ENCODE peak calls at places on chromosome 17, in seven cellular contexts. H is kidney epithelial cell, I is MM.1S, D is HFF-Myc, K is Peyer's patch, E is A549, L is heart right ventricle. U is an unnamed sample.

GRCh38 chr17:34798581-34798980 is 162.7 kb downstream of the CCT6B start:
- DNase-seq in L (no peak), E (no peak), I (no peak), D (no peak), H (no peak), K (no peak), U (no peak)

GRCh38 chr17:17758443-17758842 is 77.2 kb downstream of the RAI1 start:
- DNase-seq in L (no peak), E (no peak), K (no peak), H (no peak), D (no peak), I (no peak), U (no peak)

GRCh38 chr17:21299981-21300600 is 15.6 kb downstream of the MAP2K3 start:
- DNase-seq in E (no peak), H (no peak), L (no peak), D (no peak), I (no peak), K (no peak), U (no peak)

GRCh38 chr17:7997186-7997585 is 5.2 kb upstream of the GUCY2D start:
- DNase-seq in D (no peak), I (peak), E (peak), K (peak), L (peak), H (no peak), U (peak)

GRCh38 chr17:8151120-8151640 is 1.0 kb downstream of the PER1 start:
- DNase-seq in E (no peak), K (peak), L (peak), H (no peak), I (peak), D (no peak), U (peak)

GRCh38 chr17:50766222-50767023 is 895 bp downstream of the ANKRD40CL start:
- DNase-seq in H (no peak), D (no peak), L (no peak), I (no peak), E (no peak), K (no peak), U (no peak)

GRCh38 chr17:67477687-67478086 is 100.6 kb downstream of the PITPNC1 start:
- DNase-seq in I (no peak), D (no peak), E (no peak), L (no peak), K (peak), H (no peak), U (no peak)

GRCh38 chr17:38982858-38983746 is 15.9 kb upstream of the FBXO47 start:
- DNase-seq in I (peak), K (peak), L (no peak), D (no peak), E (peak), H (no peak), U (peak)

GRCh38 chr17:16298140-16298662 is 55.1 kb downstream of the CENPV start:
- DNase-seq in D (no peak), I (no peak), E (no peak), H (no peak), L (no peak), K (no peak), U (no peak)

GRCh38 chr17:28325221-28325620 is 6.2 kb downstream of the TMEM97 start:
- DNase-seq in L (no peak), K (peak), E (no peak), H (no peak), D (no peak), I (no peak), U (no peak)

GRCh38 chr17:28327031-28327607 is 8.1 kb downstream of the TMEM97 start:
- DNase-seq in K (peak), D (no peak), L (no peak), I (no peak), E (no peak), H (no peak), U (no peak)

GRCh38 chr17:28324272-28324745 is 5.3 kb downstream of the TMEM97 start:
- DNase-seq in E (no peak), I (no peak), H (no peak), L (no peak), K (peak), D (no peak), U (no peak)

GRCh38 chr17:28326114-28326513 is 7.1 kb downstream of the TMEM97 start:
- DNase-seq in E (no peak), L (no peak), H (no peak), I (no peak), D (no peak), K (peak), U (no peak)

GRCh38 chr17:28324776-28325175 is 5.8 kb downstream of the TMEM97 start:
- DNase-seq in K (no peak), D (no peak), H (no peak), L (no peak), E (no peak), I (no peak), U (no peak)
- H3K4me3 ChIP-seq in K (no peak), D (no peak), H (no peak), L (no peak), E (no peak), I (no peak), U (no peak)

DNA sequence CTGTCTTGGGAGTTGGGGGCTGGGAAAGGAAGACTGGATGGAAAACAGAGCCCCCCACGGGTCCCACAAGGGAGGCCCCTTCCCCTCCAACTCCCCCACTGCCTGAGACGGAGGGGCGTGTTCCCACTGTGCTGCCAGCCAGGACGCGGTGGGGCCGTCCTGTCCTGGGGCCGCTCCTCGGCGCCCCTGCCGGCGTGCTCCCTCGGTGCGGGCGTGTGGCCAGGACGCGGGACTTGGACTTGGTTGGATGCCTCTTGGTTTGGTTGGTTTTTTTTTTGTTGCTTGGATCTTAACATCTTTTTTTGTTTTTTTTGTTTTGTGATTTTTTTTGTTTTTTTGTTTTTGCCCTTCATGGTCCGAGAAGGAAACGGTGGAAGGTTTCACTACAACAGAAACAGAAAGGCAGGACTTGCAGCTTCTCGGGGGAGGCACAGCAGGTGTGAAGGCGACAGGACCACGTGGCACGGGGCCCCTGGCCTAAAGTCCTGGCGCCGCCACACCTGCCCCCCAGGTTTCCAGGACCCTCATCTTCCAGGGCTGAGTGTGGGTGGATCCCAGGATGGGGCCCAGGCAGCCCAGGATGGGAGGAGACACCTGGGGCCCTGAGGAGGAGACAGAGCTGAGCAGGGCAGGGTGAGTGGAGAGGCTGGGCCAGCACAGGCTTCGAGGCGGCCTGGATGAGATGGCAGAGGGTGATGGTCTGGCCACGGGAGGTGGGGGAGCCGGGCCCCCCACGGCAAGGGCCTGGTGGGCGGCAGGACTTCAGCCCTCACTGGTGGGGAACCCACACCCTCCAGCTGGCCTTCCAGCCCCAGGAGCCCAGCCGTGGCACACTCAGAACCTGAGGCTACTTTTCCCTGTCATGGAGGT is 16.1 kb downstream of the ENGASE start:
- DNase-seq in H (no peak), I (peak), K (no peak), D (no peak), E (no peak), L (no peak), U (peak)
- TF ChIP-seq CTCF in H (peak), I (peak), K (peak), D (peak), E (no peak), L (no peak), U (peak)

GRCh38 chr17:81564778-81565177 is 12.6 kb upstream of the FAAP100 start:
- DNase-seq in L (no peak), D (no peak), I (no peak), E (no peak), K (no peak), H (no peak), U (no peak)

GRCh38 chr17:81565231-81565630 is 13.1 kb upstream of the FAAP100 start:
- DNase-seq in L (no peak), D (no peak), H (no peak), K (no peak), E (no peak), I (no peak), U (no peak)

GRCh38 chr17:81566461-81567126 is 14.4 kb upstream of the FAAP100 start:
- DNase-seq in D (peak), E (peak), H (peak), L (peak), I (no peak), K (no peak), U (peak)

GRCh38 chr17:81568416-81568815 is 16.3 kb upstream of the FAAP100 start:
- DNase-seq in D (no peak), K (no peak), L (no peak), H (no peak), E (no peak), I (no peak), U (no peak)

GRCh38 chr17:81567191-81567590 is 15.0 kb upstream of the FAAP100 start:
- DNase-seq in I (no peak), L (no peak), H (no peak), D (no peak), E (no peak), K (no peak), U (no peak)
- H3K4me3 ChIP-seq in I (no peak), L (no peak), H (no peak), D (peak), E (peak), K (no peak), U (peak)

GRCh38 chr17:3740611-3741073 is 16.9 kb downstream of the HASPIN start:
- DNase-seq in I (no peak), D (no peak), E (no peak), H (no peak), L (no peak), K (peak), U (no peak)
- TF ChIP-seq CTCF in I (no peak), D (no peak), E (no peak), H (no peak), L (no peak), K (no peak), U (no peak)

DNA sequence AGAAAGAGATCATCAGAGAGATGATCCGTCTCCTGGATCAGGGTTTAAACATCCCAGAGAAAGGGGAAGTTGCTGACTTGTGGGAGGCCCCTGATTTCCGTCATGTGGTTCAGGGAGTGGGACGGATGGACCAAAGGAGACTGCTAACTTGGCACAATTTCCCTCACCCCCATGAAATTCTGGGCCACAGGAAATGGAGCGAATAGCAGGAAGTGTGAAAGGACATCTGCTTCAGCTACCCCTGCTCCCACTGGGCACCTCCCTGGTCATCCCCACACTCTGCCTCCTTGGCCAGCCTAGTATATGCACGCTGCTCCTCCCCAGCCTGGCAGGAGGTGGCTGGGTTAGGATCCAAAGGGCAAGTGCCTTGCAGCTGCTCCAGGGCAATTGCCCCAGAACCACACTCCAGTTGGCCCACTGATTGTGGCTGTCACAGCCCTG is 1.3 kb downstream of the ARRB2 start:
- DNase-seq in K (peak), H (no peak), L (no peak), D (no peak), I (no peak), E (no peak), U (no peak)
- H3K4me3 ChIP-seq in K (peak), H (no peak), L (no peak), D (peak), I (no peak), E (peak), U (no peak)

GRCh38 chr17:81381632-81382577 is 13.4 kb upstream of the BAHCC1 start:
- DNase-seq in E (no peak), L (no peak), H (no peak), K (no peak), D (no peak), I (no peak), U (no peak)
- TF ChIP-seq CTCF in E (no peak), L (no peak), H (no peak), K (no peak), D (no peak), I (no peak), U (no peak)

GRCh38 chr17:19876524-19877161 is 8.9 kb upstream of the ULK2 start:
- DNase-seq in D (no peak), H (no peak), L (peak), K (peak), E (no peak), I (no peak), U (no peak)

GRCh38 chr17:19886116-19886515 is 18.4 kb upstream of the ULK2 start:
- DNase-seq in H (no peak), K (no peak), E (no peak), I (no peak), D (no peak), L (no peak), U (no peak)

GRCh38 chr17:19877546-19877945 is 9.8 kb upstream of the ULK2 start:
- DNase-seq in E (no peak), K (no peak), L (no peak), D (no peak), H (no peak), I (no peak), U (no peak)

GRCh38 chr17:19883537-19884215 is 15.9 kb upstream of the ULK2 start:
- DNase-seq in D (no peak), L (no peak), H (no peak), I (no peak), K (no peak), E (no peak), U (peak)

GRCh38 chr17:19880393-19880792 is 12.7 kb upstream of the ULK2 start:
- DNase-seq in D (no peak), E (no peak), K (no peak), I (no peak), H (no peak), L (no peak), U (peak)
- H3K4me3 ChIP-seq in D (no peak), E (no peak), K (no peak), I (no peak), H (no peak), L (no peak), U (no peak)

DNA sequence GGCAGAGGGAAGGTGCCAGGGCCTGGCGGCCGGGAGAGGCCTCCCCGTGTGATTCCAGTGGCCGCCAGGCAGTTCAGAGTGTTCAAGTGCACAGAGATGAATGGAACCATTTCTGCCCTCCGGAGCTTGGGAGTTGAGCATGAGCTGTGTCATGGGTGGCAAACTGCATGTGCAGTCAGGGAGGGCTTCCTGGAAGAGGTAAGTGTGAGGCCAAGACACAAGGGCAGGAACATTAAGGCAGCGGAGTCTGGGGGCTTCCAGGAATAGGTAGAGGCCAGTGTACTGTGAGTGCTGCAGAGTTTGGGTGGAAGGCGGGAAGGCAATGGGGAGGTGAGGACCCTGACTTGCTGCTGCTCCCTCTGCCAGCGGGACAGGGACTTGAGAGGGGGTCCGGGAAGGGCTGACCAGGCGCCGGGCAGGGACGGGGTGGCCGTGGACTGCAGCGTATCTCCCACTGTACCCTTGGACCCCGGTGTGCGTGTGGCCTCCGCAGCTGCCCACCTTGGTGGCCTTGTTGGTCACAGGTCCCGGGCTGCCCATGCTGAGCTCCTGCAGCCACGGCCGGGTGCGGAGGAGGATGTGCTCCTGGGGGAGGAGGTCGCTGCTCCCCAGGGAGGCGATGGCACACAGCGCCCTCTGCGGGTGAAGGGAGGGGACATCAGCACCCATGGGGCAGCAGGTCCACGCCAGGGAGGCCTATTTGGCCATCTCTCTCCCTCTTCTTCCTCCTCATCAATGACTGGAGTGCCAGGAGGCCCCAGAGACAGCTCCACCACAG is 7.5 kb upstream of the CEP131 start:
- DNase-seq in D (no peak), L (no peak), E (peak), I (no peak), K (no peak), H (no peak), U (no peak)
- TF ChIP-seq CTCF in D (peak), L (peak), E (peak), I (peak), K (no peak), H (peak), U (peak)

GRCh38 chr17:64447526-64447925 is 1.4 kb upstream of the MILR1 start:
- DNase-seq in L (no peak), E (no peak), H (no peak), D (no peak), I (no peak), K (no peak), U (no peak)

GRCh38 chr17:64448665-64449512 is at the start of gene MILR1:
- DNase-seq in H (no peak), I (peak), K (peak), E (peak), D (peak), L (no peak), U (peak)

DNA sequence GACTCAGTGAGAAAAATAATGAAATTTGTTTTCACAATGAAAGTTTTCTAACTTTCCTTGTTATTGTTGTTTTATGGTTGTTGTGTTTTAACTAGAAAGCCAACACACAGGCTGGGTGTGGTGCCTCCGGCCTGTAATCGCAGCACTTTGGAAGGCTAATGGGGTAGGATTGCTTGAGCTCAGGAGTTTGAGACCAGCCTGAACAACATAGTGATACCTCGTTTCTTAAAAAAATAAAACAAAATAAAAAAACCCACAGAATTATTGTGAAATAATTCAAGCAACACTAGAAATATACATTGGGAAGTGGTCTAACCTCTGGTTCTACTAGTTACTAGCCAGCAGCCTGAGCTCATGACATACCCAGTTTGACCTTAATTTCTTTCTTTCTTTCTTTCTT is 630 bp downstream of the MILR1 start:
- DNase-seq in E (no peak), L (no peak), I (no peak), K (no peak), H (no peak), D (no peak), U (peak)
- H3K4me3 ChIP-seq in E (no peak), L (no peak), I (no peak), K (no peak), H (no peak), D (no peak), U (peak)

DNA sequence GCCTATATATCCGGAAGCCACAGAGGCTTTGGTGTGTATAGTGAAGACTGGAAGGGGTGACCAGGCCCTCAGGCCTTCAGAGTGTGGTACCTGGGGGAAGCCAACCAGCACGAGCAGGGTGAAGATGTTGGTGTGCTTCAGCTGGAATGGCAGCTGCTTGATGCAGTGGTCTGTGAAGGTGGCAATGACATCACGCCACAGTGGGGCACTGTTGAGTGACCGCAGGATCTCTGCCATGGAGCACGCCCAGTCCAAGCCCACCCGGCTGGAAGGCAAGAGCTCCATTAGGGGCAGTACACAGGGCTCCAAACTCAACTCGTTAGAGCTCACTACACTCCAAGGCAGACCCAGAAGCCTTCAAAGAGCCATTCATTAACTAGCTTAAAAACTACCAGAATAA is 68.5 kb upstream of the ATP2A3 start:
- DNase-seq in L (no peak), E (no peak), I (no peak), D (no peak), K (no peak), H (no peak), U (no peak)
- TF ChIP-seq CTCF in L (no peak), E (no peak), I (no peak), D (no peak), K (no peak), H (no peak), U (no peak)

U was measured in fibroblast of villous mesenchyme.